ENCODE peak calls at places on chromosomes 5 and 9, in ten cellular contexts. One of them, this sample, is unnamed.

GRCh38 chr9:90998573-90998972 is 197.0 kb downstream of the SYK start:
- DNase-seq in cardiac fibroblast: no peak
- DNase-seq in EH: no peak
- DNase-seq in stimulated activated CD4-positive, alpha-beta T cell treated with anti-CD3 and anti-CD28 coated beads, Interleukin-2, amount 100 ng/mL, for 48 hours: no peak
- DNase-seq in activated CD8-positive, alpha-beta T cell treated with anti-CD3 and anti-CD28 coated beads for 36 hours: no peak
- DNase-seq in stomach: no peak
- DNase-seq in activated T-cell treated with anti-CD3 and anti-CD28 coated beads, Interleukin-2, amount 50 U/mL, for 1 hour: no peak
- DNase-seq in glutamatergic neuron: no peak
- DNase-seq in AG08395: no peak
- DNase-seq in activated CD4-positive, alpha-beta T cell treated with anti-CD3 and anti-CD28 coated beads, Interleukin-2, amount 50 U/mL, for 1 hour: no peak
- DNase-seq in this sample: peak; percentile 13

GRCh38 chr9:129333613-129333960 is 155.5 kb upstream of the IER5L start:
- DNase-seq in glutamatergic neuron: no peak
- DNase-seq in EH: no peak
- DNase-seq in AG08395: no peak
- DNase-seq in stomach: no peak
- DNase-seq in stimulated activated CD4-positive, alpha-beta T cell treated with anti-CD3 and anti-CD28 coated beads, Interleukin-2, amount 100 ng/mL, for 48 hours: no peak
- DNase-seq in activated T-cell treated with anti-CD3 and anti-CD28 coated beads, Interleukin-2, amount 50 U/mL, for 1 hour: no peak
- DNase-seq in activated CD4-positive, alpha-beta T cell treated with anti-CD3 and anti-CD28 coated beads, Interleukin-2, amount 50 U/mL, for 1 hour: no peak
- DNase-seq in cardiac fibroblast: peak; percentile 62
- DNase-seq in activated CD8-positive, alpha-beta T cell treated with anti-CD3 and anti-CD28 coated beads for 36 hours: no peak
- DNase-seq in this sample: peak; percentile 87

GRCh38 chr5:66443462-66444130 is 152.6 kb upstream of the MAST4 start:
- DNase-seq in AG08395: no peak
- DNase-seq in activated T-cell treated with anti-CD3 and anti-CD28 coated beads, Interleukin-2, amount 50 U/mL, for 1 hour: no peak
- DNase-seq in stimulated activated CD4-positive, alpha-beta T cell treated with anti-CD3 and anti-CD28 coated beads, Interleukin-2, amount 100 ng/mL, for 48 hours: no peak
- DNase-seq in activated CD4-positive, alpha-beta T cell treated with anti-CD3 and anti-CD28 coated beads, Interleukin-2, amount 50 U/mL, for 1 hour: no peak
- DNase-seq in activated CD8-positive, alpha-beta T cell treated with anti-CD3 and anti-CD28 coated beads for 36 hours: no peak
- DNase-seq in EH: no peak
- DNase-seq in glutamatergic neuron: no peak
- DNase-seq in cardiac fibroblast: peak; percentile 64
- DNase-seq in stomach: no peak
- DNase-seq in this sample: no peak

GRCh38 chr5:32777733-32778132 is 66.6 kb downstream of the NPR3 start:
- DNase-seq in EH: no peak
- DNase-seq in AG08395: no peak
- DNase-seq in activated CD4-positive, alpha-beta T cell treated with anti-CD3 and anti-CD28 coated beads, Interleukin-2, amount 50 U/mL, for 1 hour: no peak
- DNase-seq in stimulated activated CD4-positive, alpha-beta T cell treated with anti-CD3 and anti-CD28 coated beads, Interleukin-2, amount 100 ng/mL, for 48 hours: no peak
- DNase-seq in activated CD8-positive, alpha-beta T cell treated with anti-CD3 and anti-CD28 coated beads for 36 hours: no peak
- DNase-seq in glutamatergic neuron: no peak
- DNase-seq in cardiac fibroblast: peak; percentile 37
- DNase-seq in activated T-cell treated with anti-CD3 and anti-CD28 coated beads, Interleukin-2, amount 50 U/mL, for 1 hour: no peak
- DNase-seq in stomach: no peak
- DNase-seq in this sample: no peak

GRCh38 chr5:172186114-172186695 is 1.8 kb downstream of the STK10 start:
- DNase-seq in activated CD4-positive, alpha-beta T cell treated with anti-CD3 and anti-CD28 coated beads, Interleukin-2, amount 50 U/mL, for 1 hour: no peak
- DNase-seq in EH: no peak
- DNase-seq in stimulated activated CD4-positive, alpha-beta T cell treated with anti-CD3 and anti-CD28 coated beads, Interleukin-2, amount 100 ng/mL, for 48 hours: no peak
- DNase-seq in cardiac fibroblast: no peak
- DNase-seq in stomach: no peak
- DNase-seq in activated CD8-positive, alpha-beta T cell treated with anti-CD3 and anti-CD28 coated beads for 36 hours: no peak
- DNase-seq in activated T-cell treated with anti-CD3 and anti-CD28 coated beads, Interleukin-2, amount 50 U/mL, for 1 hour: no peak
- DNase-seq in glutamatergic neuron: no peak
- DNase-seq in AG08395: no peak
- DNase-seq in this sample: no peak

GRCh38 chr9:121750715-121751623 is 99.5 kb downstream of the DAB2IP start:
- DNase-seq in AG08395: no peak
- DNase-seq in stimulated activated CD4-positive, alpha-beta T cell treated with anti-CD3 and anti-CD28 coated beads, Interleukin-2, amount 100 ng/mL, for 48 hours: no peak
- DNase-seq in activated CD8-positive, alpha-beta T cell treated with anti-CD3 and anti-CD28 coated beads for 36 hours: no peak
- DNase-seq in cardiac fibroblast: no peak
- DNase-seq in stomach: peak; percentile 74
- DNase-seq in EH: no peak
- DNase-seq in glutamatergic neuron: no peak
- DNase-seq in activated T-cell treated with anti-CD3 and anti-CD28 coated beads, Interleukin-2, amount 50 U/mL, for 1 hour: no peak
- DNase-seq in activated CD4-positive, alpha-beta T cell treated with anti-CD3 and anti-CD28 coated beads, Interleukin-2, amount 50 U/mL, for 1 hour: no peak
- DNase-seq in this sample: peak; percentile 84

GRCh38 chr9:136254381-136255165 is 9.0 kb upstream of the QSOX2 start:
- DNase-seq in stimulated activated CD4-positive, alpha-beta T cell treated with anti-CD3 and anti-CD28 coated beads, Interleukin-2, amount 100 ng/mL, for 48 hours: no peak
- DNase-seq in activated CD4-positive, alpha-beta T cell treated with anti-CD3 and anti-CD28 coated beads, Interleukin-2, amount 50 U/mL, for 1 hour: no peak
- DNase-seq in activated CD8-positive, alpha-beta T cell treated with anti-CD3 and anti-CD28 coated beads for 36 hours: no peak
- DNase-seq in cardiac fibroblast: no peak
- DNase-seq in AG08395: no peak
- DNase-seq in activated T-cell treated with anti-CD3 and anti-CD28 coated beads, Interleukin-2, amount 50 U/mL, for 1 hour: no peak
- DNase-seq in stomach: no peak
- DNase-seq in glutamatergic neuron: no peak
- DNase-seq in EH: no peak
- DNase-seq in this sample: no peak

GRCh38 chr5:148457183-148457620 is 73.4 kb downstream of the FBXO38 start:
- DNase-seq in activated CD8-positive, alpha-beta T cell treated with anti-CD3 and anti-CD28 coated beads for 36 hours: peak; percentile 46
- DNase-seq in stomach: no peak
- DNase-seq in AG08395: no peak
- DNase-seq in stimulated activated CD4-positive, alpha-beta T cell treated with anti-CD3 and anti-CD28 coated beads, Interleukin-2, amount 100 ng/mL, for 48 hours: no peak
- DNase-seq in activated CD4-positive, alpha-beta T cell treated with anti-CD3 and anti-CD28 coated beads, Interleukin-2, amount 50 U/mL, for 1 hour: peak; percentile 7
- DNase-seq in glutamatergic neuron: peak; percentile 20
- DNase-seq in activated T-cell treated with anti-CD3 and anti-CD28 coated beads, Interleukin-2, amount 50 U/mL, for 1 hour: no peak
- DNase-seq in cardiac fibroblast: no peak
- DNase-seq in EH: no peak
- DNase-seq in this sample: peak; percentile 16

GRCh38 chr5:56433039-56433438 is 199.9 kb upstream of the ANKRD55 start:
- DNase-seq in stomach: no peak
- DNase-seq in activated T-cell treated with anti-CD3 and anti-CD28 coated beads, Interleukin-2, amount 50 U/mL, for 1 hour: no peak
- DNase-seq in activated CD8-positive, alpha-beta T cell treated with anti-CD3 and anti-CD28 coated beads for 36 hours: no peak
- DNase-seq in EH: peak; percentile 54
- DNase-seq in AG08395: no peak
- DNase-seq in activated CD4-positive, alpha-beta T cell treated with anti-CD3 and anti-CD28 coated beads, Interleukin-2, amount 50 U/mL, for 1 hour: no peak
- DNase-seq in stimulated activated CD4-positive, alpha-beta T cell treated with anti-CD3 and anti-CD28 coated beads, Interleukin-2, amount 100 ng/mL, for 48 hours: no peak
- DNase-seq in glutamatergic neuron: no peak
- DNase-seq in cardiac fibroblast: no peak
- DNase-seq in this sample: no peak

GRCh38 chr5:83281658-83282057 is 189.9 kb upstream of the VCAN start:
- DNase-seq in cardiac fibroblast: peak; percentile 79
- DNase-seq in EH: peak; percentile 71
- DNase-seq in glutamatergic neuron: no peak
- DNase-seq in activated T-cell treated with anti-CD3 and anti-CD28 coated beads, Interleukin-2, amount 50 U/mL, for 1 hour: no peak
- DNase-seq in AG08395: peak; percentile 76
- DNase-seq in activated CD8-positive, alpha-beta T cell treated with anti-CD3 and anti-CD28 coated beads for 36 hours: no peak
- DNase-seq in stomach: no peak
- DNase-seq in activated CD4-positive, alpha-beta T cell treated with anti-CD3 and anti-CD28 coated beads, Interleukin-2, amount 50 U/mL, for 1 hour: no peak
- DNase-seq in stimulated activated CD4-positive, alpha-beta T cell treated with anti-CD3 and anti-CD28 coated beads, Interleukin-2, amount 100 ng/mL, for 48 hours: no peak
- DNase-seq in this sample: no peak

GRCh38 chr9:35814841-35815543 is at the start of gene HINT2:
- DNase-seq in activated CD8-positive, alpha-beta T cell treated with anti-CD3 and anti-CD28 coated beads for 36 hours: peak; percentile 100
- DNase-seq in EH: peak; percentile 100
- DNase-seq in AG08395: peak; percentile 97
- DNase-seq in cardiac fibroblast: peak; percentile 99
- DNase-seq in stomach: peak; percentile 97
- DNase-seq in stimulated activated CD4-positive, alpha-beta T cell treated with anti-CD3 and anti-CD28 coated beads, Interleukin-2, amount 100 ng/mL, for 48 hours: peak; percentile 95
- DNase-seq in activated T-cell treated with anti-CD3 and anti-CD28 coated beads, Interleukin-2, amount 50 U/mL, for 1 hour: peak; percentile 94
- DNase-seq in activated CD4-positive, alpha-beta T cell treated with anti-CD3 and anti-CD28 coated beads, Interleukin-2, amount 50 U/mL, for 1 hour: peak; percentile 96
- DNase-seq in glutamatergic neuron: peak; percentile 95
- DNase-seq in this sample: peak; percentile 98

GRCh38 chr5:60346391-60346790 is 353.6 kb downstream of the DEPDC1B start:
- DNase-seq in AG08395: no peak
- DNase-seq in EH: no peak
- DNase-seq in activated T-cell treated with anti-CD3 and anti-CD28 coated beads, Interleukin-2, amount 50 U/mL, for 1 hour: no peak
- DNase-seq in stomach: no peak
- DNase-seq in activated CD4-positive, alpha-beta T cell treated with anti-CD3 and anti-CD28 coated beads, Interleukin-2, amount 50 U/mL, for 1 hour: no peak
- DNase-seq in glutamatergic neuron: no peak
- DNase-seq in activated CD8-positive, alpha-beta T cell treated with anti-CD3 and anti-CD28 coated beads for 36 hours: no peak
- DNase-seq in cardiac fibroblast: no peak
- DNase-seq in stimulated activated CD4-positive, alpha-beta T cell treated with anti-CD3 and anti-CD28 coated beads, Interleukin-2, amount 100 ng/mL, for 48 hours: no peak
- DNase-seq in this sample: no peak

GRCh38 chr9:13070612-13071595 is 208.6 kb downstream of the MPDZ start:
- DNase-seq in activated T-cell treated with anti-CD3 and anti-CD28 coated beads, Interleukin-2, amount 50 U/mL, for 1 hour: no peak
- DNase-seq in AG08395: no peak
- DNase-seq in cardiac fibroblast: no peak
- DNase-seq in activated CD8-positive, alpha-beta T cell treated with anti-CD3 and anti-CD28 coated beads for 36 hours: no peak
- DNase-seq in stimulated activated CD4-positive, alpha-beta T cell treated with anti-CD3 and anti-CD28 coated beads, Interleukin-2, amount 100 ng/mL, for 48 hours: no peak
- DNase-seq in stomach: no peak
- DNase-seq in glutamatergic neuron: no peak
- DNase-seq in EH: no peak
- DNase-seq in activated CD4-positive, alpha-beta T cell treated with anti-CD3 and anti-CD28 coated beads, Interleukin-2, amount 50 U/mL, for 1 hour: no peak
- DNase-seq in this sample: no peak

GRCh38 chr5:115551415-115551814 is 6.8 kb upstream of the FEM1C start:
- DNase-seq in activated T-cell treated with anti-CD3 and anti-CD28 coated beads, Interleukin-2, amount 50 U/mL, for 1 hour: no peak
- DNase-seq in glutamatergic neuron: no peak
- DNase-seq in EH: peak; percentile 38
- DNase-seq in stomach: no peak
- DNase-seq in stimulated activated CD4-positive, alpha-beta T cell treated with anti-CD3 and anti-CD28 coated beads, Interleukin-2, amount 100 ng/mL, for 48 hours: no peak
- DNase-seq in AG08395: peak; percentile 49
- DNase-seq in activated CD8-positive, alpha-beta T cell treated with anti-CD3 and anti-CD28 coated beads for 36 hours: no peak
- DNase-seq in cardiac fibroblast: peak; percentile 77
- DNase-seq in activated CD4-positive, alpha-beta T cell treated with anti-CD3 and anti-CD28 coated beads, Interleukin-2, amount 50 U/mL, for 1 hour: no peak
- DNase-seq in this sample: peak; percentile 50

GRCh38 chr5:55052383-55052931 is 28.4 kb downstream of the GZMK start:
- DNase-seq in stimulated activated CD4-positive, alpha-beta T cell treated with anti-CD3 and anti-CD28 coated beads, Interleukin-2, amount 100 ng/mL, for 48 hours: no peak
- DNase-seq in stomach: no peak
- DNase-seq in glutamatergic neuron: no peak
- DNase-seq in activated T-cell treated with anti-CD3 and anti-CD28 coated beads, Interleukin-2, amount 50 U/mL, for 1 hour: no peak
- DNase-seq in EH: no peak
- DNase-seq in activated CD8-positive, alpha-beta T cell treated with anti-CD3 and anti-CD28 coated beads for 36 hours: no peak
- DNase-seq in activated CD4-positive, alpha-beta T cell treated with anti-CD3 and anti-CD28 coated beads, Interleukin-2, amount 50 U/mL, for 1 hour: no peak
- DNase-seq in cardiac fibroblast: peak; percentile 67
- DNase-seq in AG08395: no peak
- DNase-seq in this sample: no peak

GRCh38 chr5:181088289-181088688 is 42.7 kb downstream of the OR2V1 start:
- DNase-seq in AG08395: peak; percentile 35
- DNase-seq in stomach: no peak
- DNase-seq in activated CD4-positive, alpha-beta T cell treated with anti-CD3 and anti-CD28 coated beads, Interleukin-2, amount 50 U/mL, for 1 hour: no peak
- DNase-seq in glutamatergic neuron: no peak
- DNase-seq in activated T-cell treated with anti-CD3 and anti-CD28 coated beads, Interleukin-2, amount 50 U/mL, for 1 hour: no peak
- DNase-seq in stimulated activated CD4-positive, alpha-beta T cell treated with anti-CD3 and anti-CD28 coated beads, Interleukin-2, amount 100 ng/mL, for 48 hours: no peak
- DNase-seq in activated CD8-positive, alpha-beta T cell treated with anti-CD3 and anti-CD28 coated beads for 36 hours: peak; percentile 30
- DNase-seq in EH: no peak
- DNase-seq in cardiac fibroblast: peak; percentile 28
- DNase-seq in this sample: peak; percentile 31

GRCh38 chr5:128536229-128536860 is 1.7 kb downstream of the FBN2 start:
- DNase-seq in activated CD8-positive, alpha-beta T cell treated with anti-CD3 and anti-CD28 coated beads for 36 hours: no peak
- DNase-seq in cardiac fibroblast: peak; percentile 8
- DNase-seq in stimulated activated CD4-positive, alpha-beta T cell treated with anti-CD3 and anti-CD28 coated beads, Interleukin-2, amount 100 ng/mL, for 48 hours: no peak
- DNase-seq in EH: peak; percentile 35
- DNase-seq in AG08395: no peak
- DNase-seq in activated CD4-positive, alpha-beta T cell treated with anti-CD3 and anti-CD28 coated beads, Interleukin-2, amount 50 U/mL, for 1 hour: no peak
- DNase-seq in stomach: no peak
- DNase-seq in activated T-cell treated with anti-CD3 and anti-CD28 coated beads, Interleukin-2, amount 50 U/mL, for 1 hour: no peak
- DNase-seq in glutamatergic neuron: peak; percentile 54
- DNase-seq in this sample: no peak

GRCh38 chr9:88426651-88427050 is 38.4 kb downstream of the SPIN1 start:
- DNase-seq in stomach: no peak
- DNase-seq in activated CD8-positive, alpha-beta T cell treated with anti-CD3 and anti-CD28 coated beads for 36 hours: no peak
- DNase-seq in cardiac fibroblast: no peak
- DNase-seq in AG08395: no peak
- DNase-seq in stimulated activated CD4-positive, alpha-beta T cell treated with anti-CD3 and anti-CD28 coated beads, Interleukin-2, amount 100 ng/mL, for 48 hours: no peak
- DNase-seq in activated CD4-positive, alpha-beta T cell treated with anti-CD3 and anti-CD28 coated beads, Interleukin-2, amount 50 U/mL, for 1 hour: no peak
- DNase-seq in activated T-cell treated with anti-CD3 and anti-CD28 coated beads, Interleukin-2, amount 50 U/mL, for 1 hour: no peak
- DNase-seq in EH: no peak
- DNase-seq in glutamatergic neuron: no peak
- DNase-seq in this sample: no peak

GRCh38 chr9:98989036-98990000 is 45.6 kb downstream of the COL15A1 start:
- DNase-seq in EH: peak; percentile 100
- DNase-seq in stomach: no peak
- DNase-seq in cardiac fibroblast: peak; percentile 100
- DNase-seq in activated CD4-positive, alpha-beta T cell treated with anti-CD3 and anti-CD28 coated beads, Interleukin-2, amount 50 U/mL, for 1 hour: no peak
- DNase-seq in stimulated activated CD4-positive, alpha-beta T cell treated with anti-CD3 and anti-CD28 coated beads, Interleukin-2, amount 100 ng/mL, for 48 hours: no peak
- DNase-seq in glutamatergic neuron: no peak
- DNase-seq in AG08395: peak; percentile 97
- DNase-seq in activated CD8-positive, alpha-beta T cell treated with anti-CD3 and anti-CD28 coated beads for 36 hours: no peak
- DNase-seq in activated T-cell treated with anti-CD3 and anti-CD28 coated beads, Interleukin-2, amount 50 U/mL, for 1 hour: no peak
- DNase-seq in this sample: peak; percentile 53

GRCh38 chr9:73613092-73613701 is 461.5 kb downstream of the ANXA1 start:
- DNase-seq in AG08395: no peak
- DNase-seq in EH: peak; percentile 3
- DNase-seq in activated CD4-positive, alpha-beta T cell treated with anti-CD3 and anti-CD28 coated beads, Interleukin-2, amount 50 U/mL, for 1 hour: no peak
- DNase-seq in glutamatergic neuron: no peak
- DNase-seq in stomach: no peak
- DNase-seq in cardiac fibroblast: peak; percentile 0
- DNase-seq in activated T-cell treated with anti-CD3 and anti-CD28 coated beads, Interleukin-2, amount 50 U/mL, for 1 hour: no peak
- DNase-seq in activated CD8-positive, alpha-beta T cell treated with anti-CD3 and anti-CD28 coated beads for 36 hours: no peak
- DNase-seq in stimulated activated CD4-positive, alpha-beta T cell treated with anti-CD3 and anti-CD28 coated beads, Interleukin-2, amount 100 ng/mL, for 48 hours: no peak
- DNase-seq in this sample: no peak

GRCh38 chr9:102054811-102055210 is 316.4 kb upstream of the GRIN3A start:
- DNase-seq in activated CD8-positive, alpha-beta T cell treated with anti-CD3 and anti-CD28 coated beads for 36 hours: no peak
- DNase-seq in cardiac fibroblast: no peak
- DNase-seq in glutamatergic neuron: no peak
- DNase-seq in AG08395: no peak
- DNase-seq in stomach: no peak
- DNase-seq in EH: no peak
- DNase-seq in activated CD4-positive, alpha-beta T cell treated with anti-CD3 and anti-CD28 coated beads, Interleukin-2, amount 50 U/mL, for 1 hour: no peak
- DNase-seq in activated T-cell treated with anti-CD3 and anti-CD28 coated beads, Interleukin-2, amount 50 U/mL, for 1 hour: no peak
- DNase-seq in stimulated activated CD4-positive, alpha-beta T cell treated with anti-CD3 and anti-CD28 coated beads, Interleukin-2, amount 100 ng/mL, for 48 hours: no peak
- DNase-seq in this sample: no peak